ENCODE peak calls at places on chromosomes 2 and 18, in seven cellular contexts. H, L, E, M, I, T and Z are unnamed samples. For H3K4me1, the result is how much of the 10 kb centered on the place peaks cover.

GRCh38 chr2:37397166-37397565 is 52.7 kb downstream of the QPCT start:
- DNase-seq in H (no peak), L (no peak), E (no peak), M (no peak), I (no peak), T (no peak), Z (no peak)

GRCh38 chr2:150211164-150211631 is 276.3 kb downstream of the RND3 start:
- DNase-seq in H (no peak), L (peak), E (no peak), M (no peak), I (peak), T (no peak), Z (no peak)

GRCh38 chr2:58215429-58215828 is 25.7 kb downstream of the FANCL start:
- DNase-seq in H (no peak), L (peak), E (no peak), M (no peak), I (no peak), T (no peak), Z (no peak)

GRCh38 chr2:180696005-180696404 is 284.4 kb upstream of the UBE2E3 start:
- DNase-seq in H (no peak), L (no peak), E (no peak), M (no peak), I (peak), T (no peak), Z (no peak)

GRCh38 chr2:163246111-163246510 is 407.5 kb upstream of the KCNH7 start:
- DNase-seq in H (no peak), L (no peak), E (no peak), M (no peak), I (no peak), T (no peak), Z (no peak)

GRCh38 chr2:209556354-209556961 is 132.6 kb downstream of the MAP2 start:
- DNase-seq in H (peak), L (peak), E (peak), M (peak), I (peak), T (no peak), Z (peak)

GRCh38 chr18:52409732-52410131 is 69.7 kb downstream of the DCC start:
- DNase-seq in H (no peak), L (no peak), E (peak), M (peak), I (peak), T (no peak), Z (no peak)

GRCh38 chr2:23066701-23067100 is 318.3 kb upstream of the KLHL29 start:
- DNase-seq in H (no peak), L (no peak), E (peak), M (no peak), I (no peak), T (no peak), Z (no peak)

GRCh38 chr2:166088634-166089033 is 39.2 kb downstream of the SCN1A start:
- DNase-seq in H (no peak), L (peak), E (no peak), M (no peak), I (no peak), T (no peak), Z (no peak)

GRCh38 chr2:33497177-33497787 is 20.8 kb downstream of the RASGRP3 start:
- DNase-seq in H (no peak), L (peak), E (no peak), M (no peak), I (no peak), T (no peak), Z (no peak)

GRCh38 chr2:33494155-33494779 is 17.8 kb downstream of the RASGRP3 start:
- DNase-seq in H (no peak), L (peak), E (no peak), M (no peak), I (peak), T (no peak), Z (no peak)

GRCh38 chr2:33495683-33496082 is 19.2 kb downstream of the RASGRP3 start:
- DNase-seq in H (no peak), L (no peak), E (no peak), M (no peak), I (no peak), T (no peak), Z (no peak)

GRCh38 chr2:33494877-33495641 is 18.6 kb downstream of the RASGRP3 start:
- DNase-seq in H (no peak), L (no peak), E (peak), M (no peak), I (peak), T (no peak), Z (no peak)

GRCh38 chr2:33496150-33496549 is 19.7 kb downstream of the RASGRP3 start:
- DNase-seq in H (no peak), L (peak), E (no peak), M (no peak), I (no peak), T (no peak), Z (no peak)
- H3K4me1 ChIP-seq in H (under half), L (under half), E (under half), M (under half), I (under half), T (half or more), Z (under half)

DNA sequence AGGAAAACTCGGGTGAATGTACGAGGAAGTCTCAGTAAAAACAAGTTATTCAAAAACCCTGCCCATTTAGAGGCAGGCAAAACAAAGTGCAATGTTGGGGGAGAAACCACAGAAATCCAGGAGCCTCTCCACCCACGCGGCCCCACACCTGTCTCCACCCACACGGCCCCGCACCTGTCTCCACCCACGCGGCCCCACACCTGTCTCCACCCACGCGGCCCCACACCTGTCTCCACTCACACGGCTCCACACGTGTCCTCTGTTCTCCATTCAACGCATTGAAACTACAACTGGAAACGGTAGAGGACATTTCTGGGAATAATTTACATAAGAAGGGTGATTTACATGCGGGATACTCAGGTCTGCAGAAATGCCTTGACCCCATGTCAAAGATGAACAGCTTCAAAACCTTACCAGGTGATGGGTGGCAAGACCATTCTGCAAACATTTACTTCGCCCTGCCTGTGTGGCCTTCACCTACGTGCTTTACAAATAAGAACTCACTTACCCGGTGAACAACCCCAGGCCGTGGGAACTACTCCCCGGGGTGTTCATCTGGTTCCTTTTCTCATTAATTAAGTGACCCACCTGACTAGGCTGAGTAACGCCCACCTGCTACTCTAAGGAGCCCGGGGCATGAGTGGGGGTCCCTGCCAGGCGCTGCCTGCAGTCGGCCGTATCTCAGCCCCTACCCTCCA is 100.4 kb downstream of the EIPR1 start:
- DNase-seq in H (no peak), L (no peak), E (no peak), M (no peak), I (no peak), T (no peak), Z (no peak)
- TF ChIP-seq CTCF in H (no peak), L (no peak), E (no peak), M (no peak), I (no peak), T (no peak), Z (no peak)

DNA sequence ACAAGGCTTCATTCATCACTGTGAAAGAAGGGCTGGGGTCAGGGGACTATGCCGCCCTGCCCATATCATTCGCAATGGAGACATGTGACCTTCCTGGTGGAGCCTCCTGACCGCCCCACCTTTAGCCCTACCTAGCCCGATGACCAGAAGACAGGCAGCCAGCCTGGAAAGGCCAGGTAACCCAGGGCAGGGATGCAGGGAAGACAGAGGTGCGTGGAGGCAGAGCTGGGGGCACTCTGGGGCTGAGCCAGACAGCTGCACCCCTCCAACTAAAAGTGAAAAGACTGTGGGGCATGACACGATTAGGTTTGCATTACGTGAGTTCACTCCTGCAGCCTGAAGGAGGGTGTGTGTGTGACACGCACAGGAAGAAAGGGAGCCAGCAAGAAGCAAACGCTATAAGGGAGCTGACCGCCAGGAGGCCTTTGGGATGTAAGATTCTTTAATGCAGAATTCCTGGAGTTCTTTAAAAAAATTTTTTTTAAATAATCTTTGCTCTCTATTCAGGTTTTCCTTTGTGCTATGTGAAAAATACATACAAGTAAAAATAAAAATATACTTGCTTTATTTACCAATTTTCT is 3.7 kb upstream of the HES6 start:
- DNase-seq in H (no peak), L (no peak), E (no peak), M (no peak), I (no peak), T (no peak), Z (no peak)
- H3K4me1 ChIP-seq in H (under half), L (under half), E (under half), M (under half), I (under half), T (under half), Z (under half)

GRCh38 chr2:15634846-15635490 is 43.3 kb downstream of the DDX1 start:
- DNase-seq in H (no peak), L (peak), E (no peak), M (no peak), I (peak), T (no peak), Z (no peak)

GRCh38 chr2:15640291-15640711 is 48.6 kb downstream of the DDX1 start:
- DNase-seq in H (peak), L (peak), E (no peak), M (peak), I (peak), T (no peak), Z (peak)

GRCh38 chr2:15639323-15640251 is 47.9 kb downstream of the DDX1 start:
- DNase-seq in H (no peak), L (no peak), E (no peak), M (no peak), I (no peak), T (no peak), Z (no peak)

GRCh38 chr2:15638720-15639119 is 47.1 kb downstream of the DDX1 start:
- DNase-seq in H (no peak), L (peak), E (no peak), M (no peak), I (no peak), T (no peak), Z (peak)

GRCh38 chr2:15636972-15637785 is 45.5 kb downstream of the DDX1 start:
- DNase-seq in H (peak), L (peak), E (peak), M (peak), I (peak), T (peak), Z (peak)
- TF ChIP-seq CTCF in H (peak), L (peak), E (peak), M (peak), I (peak), T (peak), Z (peak)

GRCh38 chr2:68722712-68723111 is 11.9 kb upstream of the ARHGAP25 start:
- DNase-seq in H (no peak), L (no peak), E (no peak), M (no peak), I (no peak), T (no peak), Z (no peak)
- H3K4me1 ChIP-seq in H (under half), L (under half), E (under half), M (under half), I (under half), T (under half), Z (under half)

DNA sequence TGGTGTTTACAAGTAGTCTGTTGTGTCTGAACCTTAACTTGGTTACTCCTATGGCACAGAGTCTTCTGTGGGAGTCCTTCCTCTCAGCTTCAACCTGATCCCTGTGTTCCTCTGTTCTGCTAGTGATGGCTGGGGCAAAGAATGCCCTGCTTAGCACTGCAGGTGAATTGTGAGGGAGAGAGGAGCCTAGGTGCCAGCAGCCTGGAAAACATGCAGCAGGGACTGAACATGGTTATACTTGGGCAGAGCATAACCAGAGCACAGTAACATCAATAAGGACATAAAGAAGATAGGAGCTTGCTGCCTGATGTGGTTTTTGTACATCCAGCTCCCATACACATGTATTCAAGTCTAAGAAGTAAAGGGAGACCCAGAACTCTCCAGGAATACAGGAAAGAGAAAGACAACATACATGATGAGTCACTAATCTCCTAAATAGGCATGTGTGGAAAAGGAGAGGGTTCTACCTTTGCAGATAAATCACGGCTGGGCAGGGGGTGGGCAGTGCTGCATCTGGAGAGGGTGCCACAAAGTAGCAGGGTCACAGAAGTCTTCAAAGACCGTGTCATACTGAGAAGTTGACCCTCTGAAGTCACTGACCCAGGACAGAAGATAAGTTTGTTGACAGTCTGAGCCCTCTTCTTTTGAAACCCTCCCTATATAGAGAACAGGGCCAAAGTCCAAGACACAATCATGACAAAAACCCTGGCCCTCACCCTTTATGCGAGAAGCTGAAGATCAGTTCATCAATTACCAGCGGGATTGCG is 129.9 kb downstream of the FAM124B start:
- DNase-seq in H (no peak), L (no peak), E (peak), M (peak), I (no peak), T (no peak), Z (peak)
- TF ChIP-seq CTCF in H (no peak), L (no peak), E (no peak), M (no peak), I (no peak), T (no peak), Z (no peak)

GRCh38 chr2:29225814-29226213 is 110.6 kb downstream of the CLIP4 start:
- DNase-seq in H (no peak), L (no peak), E (peak), M (no peak), I (no peak), T (no peak), Z (no peak)
- H3K4me1 ChIP-seq in H (under half), L (under half), E (under half), M (under half), I (under half), T (under half), Z (under half)

GRCh38 chr18:66548747-66549146 is 55.1 kb downstream of the CDH19 start:
- DNase-seq in H (no peak), L (no peak), E (no peak), M (no peak), I (peak), T (no peak), Z (no peak)
- TF ChIP-seq CTCF in H (no peak), L (no peak), E (no peak), M (no peak), I (peak), T (no peak), Z (no peak)

DNA sequence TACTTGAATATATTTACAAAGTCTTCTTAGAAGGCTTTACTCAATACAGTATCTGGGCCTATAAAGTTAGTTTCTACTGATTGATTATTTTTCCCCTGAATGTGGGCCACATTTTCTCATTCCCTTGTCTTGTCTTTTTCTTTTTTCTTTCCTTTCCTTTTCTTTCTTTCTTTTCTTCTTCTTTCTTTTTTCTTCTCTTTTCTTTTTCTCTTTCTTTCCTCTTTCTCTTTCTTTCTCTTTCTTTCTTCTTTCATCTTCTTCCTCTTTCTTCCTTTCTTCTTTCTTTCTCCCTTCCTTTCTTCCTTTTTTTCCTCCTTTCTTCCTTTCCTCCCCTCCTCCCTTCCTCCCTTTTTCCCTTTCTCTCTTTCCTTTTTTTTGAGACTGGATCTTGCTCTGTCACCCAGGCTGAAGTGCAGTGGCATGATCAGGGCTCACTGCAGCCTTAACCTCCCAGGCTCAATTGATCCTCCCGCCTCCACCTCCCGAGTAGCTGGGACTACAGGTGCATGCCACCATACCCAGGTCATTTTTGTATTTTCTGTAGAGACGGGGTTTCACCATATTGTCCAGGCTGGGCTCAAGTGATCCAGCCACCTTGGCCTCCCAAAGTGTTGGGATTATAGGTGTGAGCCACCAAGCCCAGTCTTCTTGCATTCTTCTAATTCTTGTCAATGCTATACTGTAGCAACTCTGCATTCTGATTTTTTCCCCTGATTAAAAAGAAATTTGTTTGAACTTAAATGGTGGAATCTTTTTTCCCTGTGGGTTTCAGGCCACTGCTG is 133.1 kb upstream of the FBXO11 start:
- DNase-seq in H (no peak), L (no peak), E (no peak), M (no peak), I (no peak), T (no peak), Z (no peak)
- H3K4me1 ChIP-seq in H (under half), L (under half), E (under half), M (under half), I (under half), T (under half), Z (under half)

GRCh38 chr2:237626813-237627451 is 455 bp upstream of the LRRFIP1 start:
- DNase-seq in H (no peak), L (no peak), E (no peak), M (no peak), I (no peak), T (no peak), Z (no peak)

GRCh38 chr2:237628482-237629187 is 1.2 kb downstream of the LRRFIP1 start:
- DNase-seq in H (no peak), L (no peak), E (no peak), M (no peak), I (no peak), T (no peak), Z (no peak)

GRCh38 chr2:237629188-237629534 is 1.8 kb downstream of the LRRFIP1 start:
- DNase-seq in H (no peak), L (peak), E (no peak), M (no peak), I (no peak), T (no peak), Z (no peak)

GRCh38 chr2:237625777-237626176 is 1.6 kb upstream of the LRRFIP1 start:
- DNase-seq in H (no peak), L (no peak), E (no peak), M (no peak), I (no peak), T (no peak), Z (no peak)

GRCh38 chr2:237627463-237628321 is at the start of gene LRRFIP1:
- DNase-seq in H (no peak), L (peak), E (peak), M (peak), I (peak), T (peak), Z (no peak)
- TF ChIP-seq CTCF in H (peak), L (peak), E (no peak), M (peak), I (no peak), T (peak), Z (no peak)